ENCODE peak calls at places on chromosomes 11 and 22, in ten cellular contexts. R is choroid plexus epithelial cell; D is NCI-H2029 treated with DMSO at 0.1 percent for 48 hours; A is activated CD8-positive, alpha-beta memory T cell treated with anti-CD3 and anti-CD28 coated beads for 4 hours; G is adipocyte; S is RPMI7951; E is cerebellum; V is AML-193; U is natural killer cell treated with Interleukin-12 subunit alpha and Interleukin-12 subunit beta and Interleukin-15 and Interleukin-18, amount 100 ng/mL, for 72 hours; K is HT-29. P is an unnamed sample.

GRCh38 chr11:11237433-11237832 is 115.6 kb downstream of the CSNK2A3 start:
- DNase-seq in G (no peak), E (no peak), D (no peak), V (no peak), U (no peak), A (no peak), R (no peak), K (no peak), S (no peak), P (no peak)

GRCh38 chr22:46102159-46102558 is 48.2 kb upstream of the PPARA start:
- DNase-seq in G (no peak), R (no peak), D (no peak), A (no peak), S (no peak), E (no peak), V (no peak), U (no peak), K (no peak), P (no peak)

GRCh38 chr11:61158691-61159381 is 2.4 kb downstream of the VPS37C start:
- DNase-seq in V (no peak), S (peak), R (peak), E (no peak), G (peak), D (peak), K (peak), U (no peak), A (no peak), P (no peak)

GRCh38 chr11:100404907-100405306 is 282.2 kb upstream of the ARHGAP42 start:
- DNase-seq in S (no peak), V (no peak), A (no peak), D (no peak), U (no peak), K (no peak), R (no peak), G (no peak), E (no peak), P (no peak)

GRCh38 chr22:36374603-36375024 is 13.2 kb downstream of the MYH9 start:
- DNase-seq in R (no peak), K (peak), U (no peak), A (no peak), E (no peak), G (no peak), S (peak), D (no peak), V (no peak), P (no peak)

GRCh38 chr11:112221263-112221835 is 4.9 kb upstream of the PTS start:
- DNase-seq in K (no peak), E (no peak), A (no peak), S (no peak), D (no peak), U (no peak), R (no peak), G (no peak), V (no peak), P (no peak)

GRCh38 chr11:76244311-76245061 is 38.2 kb upstream of the WNT11 start:
- DNase-seq in K (no peak), R (no peak), S (no peak), E (no peak), G (no peak), U (no peak), V (no peak), D (no peak), A (no peak), P (no peak)

GRCh38 chr22:36541831-36542391 is 12.9 kb upstream of the EIF3D start:
- DNase-seq in S (peak), R (peak), V (no peak), E (no peak), U (no peak), G (peak), D (peak), A (no peak), K (peak), P (no peak)

GRCh38 chr11:130042093-130042591 is 27.6 kb upstream of the APLP2 start:
- DNase-seq in R (peak), K (no peak), U (no peak), E (no peak), A (no peak), G (peak), V (peak), D (peak), S (peak), P (peak)

P was measured in HepG2.